ENCODE peak calls at places on chromosomes 1 and 21, in ten cellular contexts. E, J, R, L, K, F, T, U, O and H are unnamed samples.

GRCh38 chr1:87642581-87643129 is 314.0 kb downstream of the LMO4 start:
- DNase-seq in E (peak; percentile 62), J (no peak), R (no peak), L (no peak), K (peak; percentile 14), F (no peak), T (no peak), U (no peak), O (no peak), H (no peak)

GRCh38 chr1:25774921-25775774 is 24.8 kb upstream of the SELENON start:
- DNase-seq in E (no peak), J (no peak), R (no peak), L (no peak), K (no peak), F (no peak), T (no peak), U (no peak), O (no peak), H (no peak)

GRCh38 chr1:185850366-185850765 is 116.2 kb downstream of the HMCN1 start:
- DNase-seq in E (no peak), J (no peak), R (no peak), L (no peak), K (peak; percentile 31), F (peak; percentile 55), T (no peak), U (peak; percentile 11), O (no peak), H (peak; percentile 57)

GRCh38 chr1:227885648-227886502 is 61.9 kb downstream of the WNT9A start:
- DNase-seq in E (no peak), J (no peak), R (no peak), L (peak; percentile 42), K (peak; percentile 82), F (peak; percentile 54), T (peak; percentile 93), U (no peak), O (no peak), H (peak; percentile 52)

GRCh38 chr21:15686506-15686905 is 43.3 kb upstream of the USP25 start:
- DNase-seq in E (no peak), J (no peak), R (no peak), L (no peak), K (no peak), F (no peak), T (no peak), U (no peak), O (no peak), H (no peak)

GRCh38 chr1:246497331-246497915 is 9.7 kb downstream of the SMYD3 start:
- DNase-seq in E (peak; percentile 44), J (peak; percentile 48), R (no peak), L (peak; percentile 82), K (peak; percentile 68), F (peak; percentile 75), T (no peak), U (no peak), O (peak; percentile 58), H (peak; percentile 85)

GRCh38 chr1:58047265-58047858 is 499.2 kb downstream of the OMA1 start:
- DNase-seq in E (peak; percentile 15), J (no peak), R (peak; percentile 57), L (peak; percentile 16), K (peak; percentile 1), F (peak; percentile 15), T (no peak), U (no peak), O (no peak), H (peak; percentile 11)

GRCh38 chr1:79105499-79105898 is 99.0 kb upstream of the ADGRL4 start:
- DNase-seq in E (no peak), J (no peak), R (no peak), L (no peak), K (no peak), F (no peak), T (no peak), U (no peak), O (no peak), H (no peak)

GRCh38 chr1:206141996-206142395 is 24.8 kb upstream of the AVPR1B start:
- DNase-seq in E (no peak), J (no peak), R (no peak), L (no peak), K (no peak), F (no peak), T (peak; percentile 79), U (no peak), O (no peak), H (no peak)